ENCODE peak calls at places on chromosome 22, in five cellular contexts. Q is EL, N is ecto neural progenitor cell, F is PC-9, B is RWPE1. T is an unnamed sample.

GRCh38 chr22:45155050-45155840 is 8.5 kb upstream of the NUP50 start:
- DNase-seq in Q (no peak), N (no peak), F (no peak), B (no peak), T (no peak)

GRCh38 chr22:25143161-25144076 is 56.2 kb upstream of the CRYBB3 start:
- DNase-seq in Q (no peak), N (no peak), F (no peak), B (no peak), T (no peak)

GRCh38 chr22:42433754-42434153 is 1.6 kb upstream of the NFAM1 start:
- DNase-seq in Q (no peak), N (no peak), F (no peak), B (peak; percentile 16), T (no peak)

GRCh38 chr22:28024422-28024888 is 105.4 kb upstream of the PITPNB start:
- DNase-seq in Q (no peak), N (no peak), F (no peak), B (no peak), T (no peak)

GRCh38 chr22:50547231-50547851 is 1.6 kb downstream of the KLHDC7B start:
- DNase-seq in Q (no peak), N (no peak), F (no peak), B (no peak), T (peak; percentile 34)

GRCh38 chr22:10781571-10782403 is 4746.2 kb upstream of the OR11H1 start:
- DNase-seq in Q (no peak), N (no peak), F (no peak), B (no peak), T (no peak)

GRCh38 chr22:43412808-43413785 is 1.3 kb downstream of the MPPED1 start:
- DNase-seq in Q (no peak), N (no peak), F (no peak), B (no peak), T (no peak)

GRCh38 chr22:48749555-48750227 is 1078.0 kb downstream of the BRD1 start:
- DNase-seq in Q (no peak), N (peak; percentile 39), F (no peak), B (no peak), T (no peak)

GRCh38 chr22:46439576-46440465 is 97.6 kb downstream of the CELSR1 start:
- DNase-seq in Q (no peak), N (no peak), F (no peak), B (no peak), T (no peak)

GRCh38 chr22:50702261-50702671 is 29.6 kb downstream of the SHANK3 start:
- DNase-seq in Q (no peak), N (no peak), F (no peak), B (no peak), T (no peak)

GRCh38 chr22:17945156-17945850 is 79.1 kb downstream of the MICAL3 start:
- DNase-seq in Q (no peak), N (no peak), F (no peak), B (no peak), T (no peak)

GRCh38 chr22:45430871-45431270 is 17.4 kb downstream of the RIBC2 start:
- DNase-seq in Q (no peak), N (no peak), F (no peak), B (no peak), T (no peak)

GRCh38 chr22:46897246-46897623 is 134.8 kb downstream of the TBC1D22A start:
- DNase-seq in Q (no peak), N (no peak), F (no peak), B (no peak), T (no peak)

T was measured in AG08396.